ENCODE peak calls at places on chromosomes 13 and 19, in five cellular contexts. C is EL, X is NT2/D1, O is GM23248, K is NCI-H82. S is an unnamed sample.

GRCh38 chr13:97539651-97540230 is 105.8 kb downstream of the RAP2A start:
- DNase-seq in C (no peak), O (peak), K (no peak), X (no peak), S (peak)

GRCh38 chr13:42574011-42574410 is at the start of gene TNFSF11:
- DNase-seq in C (no peak), K (peak), O (no peak), X (peak), S (no peak)

GRCh38 chr13:110233181-110233641 is 73.7 kb downstream of the COL4A1 start:
- DNase-seq in X (no peak), K (no peak), C (peak), O (peak), S (peak)

GRCh38 chr13:79867248-79867647 is 386.3 kb downstream of the NDFIP2 start:
- DNase-seq in C (peak), O (no peak), K (no peak), X (no peak), S (peak)

GRCh38 chr19:51800849-51801244 is 5.9 kb downstream of the FPR3 start:
- DNase-seq in O (no peak), X (no peak), C (no peak), K (no peak), S (no peak)

GRCh38 chr19:51242881-51243280 is 8.0 kb upstream of the SIGLECL1 start:
- DNase-seq in X (no peak), K (no peak), O (no peak), C (no peak), S (no peak)

GRCh38 chr13:46321494-46322225 is 65.4 kb downstream of the RUBCNL start:
- DNase-seq in O (peak), C (peak), X (peak), K (peak), S (peak)

GRCh38 chr19:14333101-14333871 is 48.0 kb upstream of the ADGRE5 start:
- DNase-seq in X (peak), K (peak), C (peak), O (peak), S (peak)

S was measured in ELR.